ENCODE peak calls at places on chromosomes 13 and 19, in five cellular contexts. U, D, H, M and Y are unnamed samples.
A peak's percentile ranks its signal among the peaks of the same experiment; 100 is the strongest.

GRCh38 chr13:75902166-75903104 is 266.3 kb downstream of the LMO7 start:
- DNase-seq in H (no peak), U (no peak), M (no peak), D (no peak), Y (no peak)

GRCh38 chr13:33645591-33646554 is 172.1 kb upstream of the RFC3 start:
- DNase-seq in U (no peak), D (no peak), M (no peak), H (no peak), Y (no peak)

GRCh38 chr19:50414850-50415660 is 3.7 kb upstream of the SPIB start:
- DNase-seq in D (peak; percentile 58), M (no peak), H (no peak), U (peak; percentile 47), Y (peak; percentile 31)

GRCh38 chr19:1251233-1251502 is 2.8 kb downstream of the MIDN start:
- DNase-seq in H (no peak), M (peak; percentile 48), U (peak; percentile 65), D (peak; percentile 78), Y (no peak)

GRCh38 chr19:55209430-55210119 is at the start of gene PTPRH:
- DNase-seq in D (no peak), H (no peak), M (no peak), U (no peak), Y (no peak)

GRCh38 chr13:105412171-105412570 is 1123.3 kb downstream of the EFNB2 start:
- DNase-seq in M (no peak), H (no peak), D (no peak), U (no peak), Y (no peak)

GRCh38 chr13:43730642-43731041 is 56.1 kb downstream of the ENOX1 start:
- DNase-seq in M (no peak), U (no peak), D (no peak), H (no peak), Y (no peak)

GRCh38 chr19:12331211-12331941 is 2.1 kb downstream of the ZNF563 start:
- DNase-seq in M (no peak), D (no peak), H (no peak), U (no peak), Y (no peak)

GRCh38 chr19:44055870-44056269 is 4.0 kb downstream of the ZNF223 start:
- DNase-seq in D (no peak), H (no peak), M (no peak), U (no peak), Y (no peak)

GRCh38 chr13:89372193-89372592 is 1701.0 kb downstream of the SLITRK5 start:
- DNase-seq in M (no peak), H (no peak), D (no peak), U (no peak), Y (no peak)

GRCh38 chr19:38417146-38417543 is 8.9 kb downstream of the RASGRP4 start:
- DNase-seq in H (no peak), D (no peak), U (no peak), M (no peak), Y (no peak)

GRCh38 chr13:98466634-98467236 is 110.2 kb downstream of the STK24 start:
- DNase-seq in U (peak; percentile 26), D (no peak), M (peak; percentile 35), H (no peak), Y (no peak)

GRCh38 chr19:1790054-1790762 is 21.9 kb downstream of the ATP8B3 start:
- DNase-seq in U (no peak), M (no peak), D (no peak), H (no peak), Y (no peak)